ENCODE peak calls at places on chromosomes 16 and 17, in five cellular contexts. X, L, S, P and I are unnamed samples.

GRCh38 chr17:31724026-31724425 is 135.0 kb downstream of the COPRS start:
- DNase-seq in X (no peak), L (no peak), S (no peak), P (no peak), I (no peak)

GRCh38 chr17:82912571-82913089 is 72.8 kb upstream of the ZNF750 start:
- DNase-seq in X (no peak), L (no peak), S (no peak), P (no peak), I (no peak)

GRCh38 chr17:43020789-43021738 is 1.1 kb downstream of the VAT1 start:
- DNase-seq in X (no peak), L (no peak), S (no peak), P (peak; percentile 32), I (peak; percentile 77)

GRCh38 chr16:61435356-61435755 is 600.9 kb downstream of the CDH8 start:
- DNase-seq in X (no peak), L (no peak), S (no peak), P (no peak), I (no peak)

GRCh38 chr17:2253768-2254406 is 49.7 kb downstream of the SMG6 start:
- DNase-seq in X (no peak), L (no peak), S (no peak), P (no peak), I (no peak)

GRCh38 chr17:75872434-75873351 is 5.7 kb downstream of the TRIM47 start:
- DNase-seq in X (peak; percentile 66), L (no peak), S (no peak), P (no peak), I (no peak)

GRCh38 chr17:4594406-4595349 is 10.3 kb downstream of the SMTNL2 start:
- DNase-seq in X (peak; percentile 16), L (no peak), S (no peak), P (no peak), I (peak; percentile 77)

GRCh38 chr16:50067290-50067853 is 1.6 kb downstream of the HEATR3 start:
- DNase-seq in X (no peak), L (no peak), S (no peak), P (no peak), I (no peak)

GRCh38 chr17:14779236-14779635 is 478.4 kb downstream of the HS3ST3B1 start:
- DNase-seq in X (no peak), L (no peak), S (no peak), P (no peak), I (no peak)

GRCh38 chr17:27544350-27545131 is 86.4 kb upstream of the LGALS9 start:
- DNase-seq in X (no peak), L (no peak), S (no peak), P (no peak), I (no peak)

GRCh38 chr16:73054732-73055481 is 7.0 kb upstream of the ZFHX3 start:
- DNase-seq in X (no peak), L (no peak), S (no peak), P (peak; percentile 38), I (no peak)

GRCh38 chr16:72108353-72109102 is 14.9 kb downstream of the DHX38 start:
- DNase-seq in X (no peak), L (no peak), S (no peak), P (no peak), I (no peak)

GRCh38 chr16:85733839-85734170 is 17.1 kb downstream of the C16orf74 start:
- DNase-seq in X (no peak), L (no peak), S (no peak), P (no peak), I (no peak)

GRCh38 chr17:81091774-81092517 is 57.0 kb downstream of the BAIAP2 start:
- DNase-seq in X (no peak), L (no peak), S (no peak), P (no peak), I (no peak)

GRCh38 chr17:48578616-48579560 is 738 bp upstream of the HOXB4 start:
- DNase-seq in X (no peak), L (no peak), S (no peak), P (no peak), I (no peak)

GRCh38 chr17:73976147-73976546 is 227.3 kb upstream of the RPL38 start:
- DNase-seq in X (no peak), L (no peak), S (no peak), P (no peak), I (no peak)

GRCh38 chr16:8376430-8376829 is 213.9 kb downstream of the TMEM114 start:
- DNase-seq in X (no peak), L (no peak), S (no peak), P (no peak), I (no peak)

GRCh38 chr17:46127524-46127923 is 65.7 kb downstream of the KANSL1 start:
- DNase-seq in X (no peak), L (no peak), S (no peak), P (no peak), I (no peak)

GRCh38 chr17:70073326-70073725 is 1.7 kb upstream of the KCNJ16 start:
- DNase-seq in X (no peak), L (no peak), S (no peak), P (no peak), I (no peak)

GRCh38 chr16:12801511-12802042 is 2.1 kb downstream of the CPPED1 start:
- DNase-seq in X (no peak), L (no peak), S (no peak), P (no peak), I (no peak)

GRCh38 chr17:42682400-42683384 is at the start of gene CNTNAP1:
- DNase-seq in X (no peak), L (peak; percentile 64), S (no peak), P (peak; percentile 63), I (peak; percentile 75)

GRCh38 chr16:66441586-66442375 is 14.7 kb downstream of the BEAN1 start:
- DNase-seq in X (no peak), L (no peak), S (no peak), P (no peak), I (no peak)

GRCh38 chr16:15979801-15980200 is 30.4 kb downstream of the ABCC1 start:
- DNase-seq in X (no peak), L (no peak), S (no peak), P (no peak), I (no peak)